ENCODE peak calls at places on chromosomes 4 and X, in nine cellular contexts. H is M059J, M is GM18507, L is fibroblast of the aortic adventitia, Q is cardiac muscle cell, Z is fibroblast of pulmonary artery, D is astrocyte of the spinal cord, G is dermis blood vessel endothelial cell, S is PC-3. A is an unnamed sample.

GRCh38 chr4:173259310-173259709 is 74.8 kb downstream of the HMGB2 start:
- DNase-seq in H (no peak), M (no peak), L (no peak), Q (no peak), Z (no peak), D (no peak), G (no peak), S (no peak), A (no peak)

GRCh38 chrX:119501511-119502148 is 33.4 kb downstream of the SLC25A5 start:
- DNase-seq in H (peak), M (no peak), L (no peak), Q (no peak), Z (no peak), D (no peak), G (no peak), S (peak), A (no peak)

GRCh38 chrX:4547218-4547836 is 833.9 kb upstream of the PRKX start:
- DNase-seq in H (peak), M (no peak), L (peak), Q (peak), Z (peak), D (peak), G (peak), S (peak), A (peak)

GRCh38 chr4:75542824-75543223 is 13.0 kb upstream of the ODAPH start:
- DNase-seq in H (peak), M (no peak), L (peak), Q (no peak), Z (peak), D (peak), G (no peak), S (peak), A (no peak)

GRCh38 chrX:40938418-40938817 is 146.8 kb upstream of the USP9X start:
- DNase-seq in H (peak), M (no peak), L (no peak), Q (no peak), Z (peak), D (no peak), G (no peak), S (peak), A (no peak)

GRCh38 chr4:87067120-87067885 is 132.5 kb downstream of the AFF1 start:
- DNase-seq in H (no peak), M (no peak), L (peak), Q (no peak), Z (no peak), D (no peak), G (no peak), S (no peak), A (no peak)

GRCh38 chrX:3788494-3789233 is 75.2 kb upstream of the PRKX start:
- DNase-seq in H (no peak), M (no peak), L (no peak), Q (no peak), Z (no peak), D (no peak), G (no peak), S (no peak), A (no peak)

GRCh38 chr4:97330915-97331314 is 812.4 kb downstream of the STPG2 start:
- DNase-seq in H (no peak), M (no peak), L (no peak), Q (no peak), Z (no peak), D (no peak), G (no peak), S (no peak), A (no peak)

GRCh38 chr4:72969957-72970356 is 99.6 kb downstream of the COX18 start:
- DNase-seq in H (no peak), M (no peak), L (peak), Q (peak), Z (peak), D (peak), G (no peak), S (no peak), A (no peak)

GRCh38 chrX:13341491-13342101 is 21.7 kb upstream of the ATXN3L start:
- DNase-seq in H (peak), M (no peak), L (peak), Q (no peak), Z (peak), D (peak), G (peak), S (peak), A (no peak)

GRCh38 chrX:19906293-19906692 is 18.9 kb upstream of the SH3KBP1 start:
- DNase-seq in H (no peak), M (no peak), L (no peak), Q (no peak), Z (no peak), D (no peak), G (no peak), S (no peak), A (no peak)

GRCh38 chr4:6777636-6778281 is 4.8 kb upstream of the KIAA0232 start:
- DNase-seq in H (no peak), M (no peak), L (no peak), Q (no peak), Z (no peak), D (no peak), G (no peak), S (no peak), A (no peak)

GRCh38 chr4:170270628-170271027 is 180.9 kb upstream of the AADAT start:
- DNase-seq in H (no peak), M (no peak), L (no peak), Q (no peak), Z (no peak), D (no peak), G (no peak), S (no peak), A (no peak)

GRCh38 chr4:62622084-62622483 is 1422.0 kb downstream of the ADGRL3 start:
- DNase-seq in H (no peak), M (no peak), L (no peak), Q (no peak), Z (no peak), D (no peak), G (no peak), S (no peak), A (no peak)

GRCh38 chr4:91754716-91755115 is 549.0 kb upstream of the GRID2 start:
- DNase-seq in H (no peak), M (no peak), L (no peak), Q (no peak), Z (no peak), D (peak), G (no peak), S (no peak), A (no peak)

GRCh38 chr4:38180456-38180855 is 220.3 kb downstream of the PTTG2 start:
- DNase-seq in H (peak), M (no peak), L (no peak), Q (no peak), Z (no peak), D (no peak), G (peak), S (peak), A (no peak)

GRCh38 chrX:69238960-69239231 is 73.6 kb upstream of the PJA1 start:
- DNase-seq in H (no peak), M (no peak), L (no peak), Q (no peak), Z (no peak), D (no peak), G (no peak), S (no peak), A (no peak)

GRCh38 chr4:23881052-23881501 is 8.8 kb downstream of the PPARGC1A start:
- DNase-seq in H (no peak), M (no peak), L (no peak), Q (no peak), Z (peak), D (no peak), G (no peak), S (no peak), A (no peak)

GRCh38 chr4:24764305-24764704 is 31.1 kb upstream of the SOD3 start:
- DNase-seq in H (peak), M (no peak), L (no peak), Q (no peak), Z (no peak), D (no peak), G (no peak), S (no peak), A (no peak)

GRCh38 chr4:118968006-118968405 is 79.4 kb downstream of the SYNPO2 start:
- DNase-seq in H (peak), M (peak), L (peak), Q (peak), Z (peak), D (peak), G (peak), S (peak), A (no peak)

GRCh38 chr4:119093042-119093827 is 42.4 kb upstream of the MYOZ2 start:
- DNase-seq in H (no peak), M (no peak), L (no peak), Q (no peak), Z (peak), D (no peak), G (no peak), S (peak), A (no peak)

GRCh38 chrX:77493677-77494553 is 46.7 kb downstream of the FGF16 start:
- DNase-seq in H (peak), M (no peak), L (peak), Q (peak), Z (peak), D (peak), G (no peak), S (peak), A (no peak)

GRCh38 chr4:168221298-168221697 is 97.3 kb downstream of the DDX60 start:
- DNase-seq in H (peak), M (no peak), L (peak), Q (no peak), Z (peak), D (peak), G (peak), S (peak), A (no peak)

GRCh38 chr4:145716200-145716599 is 36.3 kb downstream of the C4orf51 start:
- DNase-seq in H (no peak), M (no peak), L (peak), Q (no peak), Z (peak), D (peak), G (peak), S (peak), A (no peak)

GRCh38 chrX:119690921-119691716 is 1.8 kb downstream of the SEPTIN6 start:
- DNase-seq in H (no peak), M (no peak), L (peak), Q (no peak), Z (peak), D (no peak), G (no peak), S (no peak), A (peak)

GRCh38 chr4:147831452-147832192 is 99.7 kb downstream of the ARHGAP10 start:
- DNase-seq in H (peak), M (no peak), L (peak), Q (no peak), Z (peak), D (peak), G (peak), S (peak), A (no peak)

GRCh38 chrX:153381684-153382532 is 19.2 kb downstream of the PNMA6E start:
- DNase-seq in H (peak), M (peak), L (peak), Q (peak), Z (peak), D (peak), G (peak), S (no peak), A (no peak)

GRCh38 chrX:95903490-95903889 is 781.2 kb upstream of the DIAPH2 start:
- DNase-seq in H (no peak), M (no peak), L (no peak), Q (peak), Z (peak), D (no peak), G (peak), S (peak), A (no peak)

GRCh38 chr4:151035321-151035720 is 20.2 kb upstream of the LRBA start:
- DNase-seq in H (no peak), M (no peak), L (no peak), Q (no peak), Z (no peak), D (no peak), G (no peak), S (peak), A (no peak)

GRCh38 chr4:189202869-189203271 is 737.8 kb upstream of the FRG1 start:
- DNase-seq in H (peak), M (no peak), L (no peak), Q (peak), Z (peak), D (peak), G (no peak), S (peak), A (no peak)

GRCh38 chrX:68506649-68507048 is 7.8 kb downstream of the YIPF6 start:
- DNase-seq in H (no peak), M (no peak), L (no peak), Q (no peak), Z (no peak), D (no peak), G (no peak), S (no peak), A (no peak)

GRCh38 chrX:75230296-75230695 is 43.6 kb upstream of the UPRT start:
- DNase-seq in H (no peak), M (no peak), L (no peak), Q (no peak), Z (no peak), D (no peak), G (no peak), S (no peak), A (no peak)

GRCh38 chr4:86968477-86969015 is 33.7 kb downstream of the AFF1 start:
- DNase-seq in H (no peak), M (no peak), L (no peak), Q (no peak), Z (no peak), D (peak), G (peak), S (no peak), A (no peak)

GRCh38 chr4:52946811-52947210 is 84.7 kb downstream of the RASL11B start:
- DNase-seq in H (no peak), M (no peak), L (no peak), Q (peak), Z (no peak), D (no peak), G (no peak), S (no peak), A (no peak)

GRCh38 chrX:13404364-13404763 is 84.5 kb upstream of the ATXN3L start:
- DNase-seq in H (no peak), M (no peak), L (no peak), Q (no peak), Z (no peak), D (no peak), G (no peak), S (no peak), A (no peak)

GRCh38 chr4:141275834-141276233 is 55.1 kb downstream of the ZNF330 start:
- DNase-seq in H (peak), M (no peak), L (peak), Q (no peak), Z (peak), D (peak), G (no peak), S (peak), A (no peak)

A was measured in T-helper 17 cell.